ENCODE peak calls at places on chromosomes 11 and 22, in seven cellular contexts. One of them, this sample, is unnamed.

GRCh38 chr11:110479070-110479444 is 49.3 kb downstream of the FDX1 start:
- DNase-seq in breast epithelium: no peak
- DNase-seq in retinal pigment epithelial cell: no peak
- DNase-seq in bronchial epithelial cell: no peak
- DNase-seq in tibial nerve: no peak
- DNase-seq in SK-N-SH: no peak
- DNase-seq in astrocyte of the cerebellum: no peak
- DNase-seq in this sample: no peak

GRCh38 chr22:43441751-43442150 is 29.9 kb downstream of the MPPED1 start:
- DNase-seq in breast epithelium: peak
- DNase-seq in retinal pigment epithelial cell: no peak
- DNase-seq in bronchial epithelial cell: no peak
- DNase-seq in tibial nerve: no peak
- DNase-seq in SK-N-SH: no peak
- DNase-seq in astrocyte of the cerebellum: no peak
- DNase-seq in this sample: no peak

GRCh38 chr22:41940853-41941765 is 5.8 kb downstream of the CENPM start:
- DNase-seq in breast epithelium: peak
- DNase-seq in retinal pigment epithelial cell: peak
- DNase-seq in bronchial epithelial cell: peak
- DNase-seq in tibial nerve: peak
- DNase-seq in SK-N-SH: peak
- DNase-seq in astrocyte of the cerebellum: peak
- DNase-seq in this sample: peak

GRCh38 chr11:120168960-120169681 is 31.2 kb upstream of the TRIM29 start:
- DNase-seq in breast epithelium: no peak
- DNase-seq in retinal pigment epithelial cell: no peak
- DNase-seq in bronchial epithelial cell: peak
- DNase-seq in tibial nerve: peak
- DNase-seq in SK-N-SH: peak
- DNase-seq in astrocyte of the cerebellum: no peak
- DNase-seq in this sample: no peak

GRCh38 chr11:41878158-41878557 is 418.7 kb upstream of the LRRC4C start:
- DNase-seq in breast epithelium: no peak
- DNase-seq in retinal pigment epithelial cell: no peak
- DNase-seq in bronchial epithelial cell: peak
- DNase-seq in tibial nerve: no peak
- DNase-seq in SK-N-SH: no peak
- DNase-seq in astrocyte of the cerebellum: no peak
- DNase-seq in this sample: no peak

GRCh38 chr11:74023291-74023690 is 14.4 kb upstream of the UCP3 start:
- DNase-seq in breast epithelium: no peak
- DNase-seq in retinal pigment epithelial cell: no peak
- DNase-seq in bronchial epithelial cell: no peak
- DNase-seq in tibial nerve: no peak
- DNase-seq in SK-N-SH: no peak
- DNase-seq in astrocyte of the cerebellum: no peak
- DNase-seq in this sample: no peak

GRCh38 chr22:23677701-23677995 is 13.2 kb upstream of the RGL4 start:
- DNase-seq in breast epithelium: peak
- DNase-seq in retinal pigment epithelial cell: no peak
- DNase-seq in bronchial epithelial cell: no peak
- DNase-seq in tibial nerve: no peak
- DNase-seq in SK-N-SH: no peak
- DNase-seq in astrocyte of the cerebellum: no peak
- DNase-seq in this sample: no peak

GRCh38 chr11:110069158-110069737 is 23.9 kb upstream of the ZC3H12C start:
- DNase-seq in breast epithelium: no peak
- DNase-seq in retinal pigment epithelial cell: peak
- DNase-seq in bronchial epithelial cell: peak
- DNase-seq in tibial nerve: peak
- DNase-seq in SK-N-SH: no peak
- DNase-seq in astrocyte of the cerebellum: no peak
- DNase-seq in this sample: no peak

GRCh38 chr22:36641902-36642640 is 61.5 kb downstream of the CACNG2 start:
- DNase-seq in breast epithelium: no peak
- DNase-seq in retinal pigment epithelial cell: no peak
- DNase-seq in bronchial epithelial cell: peak
- DNase-seq in tibial nerve: no peak
- DNase-seq in SK-N-SH: no peak
- DNase-seq in astrocyte of the cerebellum: no peak
- DNase-seq in this sample: peak

GRCh38 chr11:111344032-111344431 is 35.0 kb downstream of the POU2AF1 start:
- DNase-seq in breast epithelium: no peak
- DNase-seq in retinal pigment epithelial cell: no peak
- DNase-seq in bronchial epithelial cell: peak
- DNase-seq in tibial nerve: peak
- DNase-seq in SK-N-SH: no peak
- DNase-seq in astrocyte of the cerebellum: no peak
- DNase-seq in this sample: no peak

GRCh38 chr22:33579448-33580093 is 340.7 kb downstream of the LARGE1 start:
- DNase-seq in breast epithelium: peak
- DNase-seq in retinal pigment epithelial cell: no peak
- DNase-seq in bronchial epithelial cell: peak
- DNase-seq in tibial nerve: peak
- DNase-seq in SK-N-SH: peak
- DNase-seq in astrocyte of the cerebellum: peak
- DNase-seq in this sample: no peak

GRCh38 chr11:41522391-41522790 is 62.9 kb upstream of the LRRC4C start:
- DNase-seq in breast epithelium: no peak
- DNase-seq in retinal pigment epithelial cell: no peak
- DNase-seq in bronchial epithelial cell: peak
- DNase-seq in tibial nerve: no peak
- DNase-seq in SK-N-SH: no peak
- DNase-seq in astrocyte of the cerebellum: no peak
- DNase-seq in this sample: peak

GRCh38 chr11:116603783-116604323 is 168.9 kb downstream of the BUD13 start:
- DNase-seq in breast epithelium: peak
- DNase-seq in retinal pigment epithelial cell: no peak
- DNase-seq in bronchial epithelial cell: no peak
- DNase-seq in tibial nerve: no peak
- DNase-seq in SK-N-SH: no peak
- DNase-seq in astrocyte of the cerebellum: no peak
- DNase-seq in this sample: no peak

GRCh38 chr11:66902486-66903177 is 45.8 kb downstream of the LRFN4 start:
- DNase-seq in breast epithelium: no peak
- DNase-seq in retinal pigment epithelial cell: no peak
- DNase-seq in bronchial epithelial cell: no peak
- DNase-seq in tibial nerve: no peak
- DNase-seq in SK-N-SH: peak
- DNase-seq in astrocyte of the cerebellum: no peak
- DNase-seq in this sample: no peak

GRCh38 chr22:38706101-38706884 is 549 bp downstream of the GTPBP1 start:
- DNase-seq in breast epithelium: no peak
- DNase-seq in retinal pigment epithelial cell: no peak
- DNase-seq in bronchial epithelial cell: no peak
- DNase-seq in tibial nerve: peak
- DNase-seq in SK-N-SH: peak
- DNase-seq in astrocyte of the cerebellum: no peak
- DNase-seq in this sample: no peak

GRCh38 chr11:62922653-62923371 is 1.6 kb upstream of the CHRM1 start:
- DNase-seq in breast epithelium: peak
- DNase-seq in retinal pigment epithelial cell: no peak
- DNase-seq in bronchial epithelial cell: no peak
- DNase-seq in tibial nerve: no peak
- DNase-seq in SK-N-SH: no peak
- DNase-seq in astrocyte of the cerebellum: no peak
- DNase-seq in this sample: no peak

GRCh38 chr11:57649826-57650738 is at the start of gene YPEL4:
- DNase-seq in breast epithelium: no peak
- DNase-seq in retinal pigment epithelial cell: peak
- DNase-seq in bronchial epithelial cell: peak
- DNase-seq in tibial nerve: no peak
- DNase-seq in SK-N-SH: peak
- DNase-seq in astrocyte of the cerebellum: peak
- DNase-seq in this sample: no peak

GRCh38 chr11:72015511-72016061 is 16.9 kb downstream of the IL18BP start:
- DNase-seq in breast epithelium: peak
- DNase-seq in retinal pigment epithelial cell: no peak
- DNase-seq in bronchial epithelial cell: no peak
- DNase-seq in tibial nerve: no peak
- DNase-seq in SK-N-SH: no peak
- DNase-seq in astrocyte of the cerebellum: no peak
- DNase-seq in this sample: no peak

GRCh38 chr22:41951898-41952474 is at the start of gene SMIM45:
- DNase-seq in breast epithelium: no peak
- DNase-seq in retinal pigment epithelial cell: no peak
- DNase-seq in bronchial epithelial cell: no peak
- DNase-seq in tibial nerve: no peak
- DNase-seq in SK-N-SH: peak
- DNase-seq in astrocyte of the cerebellum: no peak
- DNase-seq in this sample: no peak

GRCh38 chr11:20037358-20037757 is 122.9 kb downstream of the DBX1 start:
- DNase-seq in breast epithelium: no peak
- DNase-seq in retinal pigment epithelial cell: no peak
- DNase-seq in bronchial epithelial cell: no peak
- DNase-seq in tibial nerve: no peak
- DNase-seq in SK-N-SH: no peak
- DNase-seq in astrocyte of the cerebellum: no peak
- DNase-seq in this sample: no peak

GRCh38 chr11:65485820-65486219 is 13.0 kb upstream of the MALAT1 start:
- DNase-seq in breast epithelium: no peak
- DNase-seq in retinal pigment epithelial cell: no peak
- DNase-seq in bronchial epithelial cell: peak
- DNase-seq in tibial nerve: no peak
- DNase-seq in SK-N-SH: no peak
- DNase-seq in astrocyte of the cerebellum: no peak
- DNase-seq in this sample: no peak
- H3K4me3 ChIP-seq in breast epithelium: no peak
- H3K4me3 ChIP-seq in retinal pigment epithelial cell: no peak
- H3K4me3 ChIP-seq in bronchial epithelial cell: no peak
- H3K4me3 ChIP-seq in tibial nerve: no peak
- H3K4me3 ChIP-seq in SK-N-SH: no peak
- H3K4me3 ChIP-seq in astrocyte of the cerebellum: no peak
- H3K4me3 ChIP-seq in this sample: no peak

DNA sequence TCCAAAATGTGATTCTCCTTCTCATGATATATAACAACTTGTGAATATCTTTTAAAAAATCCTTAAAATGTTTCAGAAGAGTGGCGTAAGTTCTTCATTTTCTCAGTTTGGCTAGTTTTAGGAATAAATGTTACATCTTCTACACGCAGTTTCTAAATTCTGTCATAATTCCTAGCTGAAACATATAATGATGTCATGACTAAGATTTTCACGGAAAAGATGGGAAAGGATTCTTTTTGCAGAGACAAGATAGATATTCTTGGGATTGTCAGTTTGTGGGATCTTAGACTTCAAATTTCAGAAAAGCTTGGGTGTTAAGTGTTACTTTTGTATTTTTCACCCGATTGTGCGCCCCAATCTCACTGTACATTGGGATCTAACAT is 1.7 kb downstream of the EED start:
- DNase-seq in breast epithelium: no peak
- DNase-seq in retinal pigment epithelial cell: no peak
- DNase-seq in bronchial epithelial cell: no peak
- DNase-seq in tibial nerve: no peak
- DNase-seq in SK-N-SH: no peak
- DNase-seq in astrocyte of the cerebellum: no peak
- DNase-seq in this sample: no peak
- H3K4me3 ChIP-seq in breast epithelium: peak
- H3K4me3 ChIP-seq in retinal pigment epithelial cell: peak
- H3K4me3 ChIP-seq in bronchial epithelial cell: peak
- H3K4me3 ChIP-seq in tibial nerve: peak
- H3K4me3 ChIP-seq in SK-N-SH: peak
- H3K4me3 ChIP-seq in astrocyte of the cerebellum: peak
- H3K4me3 ChIP-seq in this sample: peak

GRCh38 chr11:96567193-96567592 is 177.4 kb downstream of the JRKL start:
- DNase-seq in breast epithelium: no peak
- DNase-seq in retinal pigment epithelial cell: no peak
- DNase-seq in bronchial epithelial cell: peak
- DNase-seq in tibial nerve: no peak
- DNase-seq in SK-N-SH: no peak
- DNase-seq in astrocyte of the cerebellum: no peak
- DNase-seq in this sample: no peak

GRCh38 chr11:96567667-96568066 is 177.9 kb downstream of the JRKL start:
- DNase-seq in breast epithelium: no peak
- DNase-seq in retinal pigment epithelial cell: no peak
- DNase-seq in bronchial epithelial cell: no peak
- DNase-seq in tibial nerve: no peak
- DNase-seq in SK-N-SH: no peak
- DNase-seq in astrocyte of the cerebellum: no peak
- DNase-seq in this sample: no peak
- H3K4me3 ChIP-seq in breast epithelium: no peak
- H3K4me3 ChIP-seq in retinal pigment epithelial cell: no peak
- H3K4me3 ChIP-seq in bronchial epithelial cell: no peak
- H3K4me3 ChIP-seq in tibial nerve: no peak
- H3K4me3 ChIP-seq in SK-N-SH: no peak
- H3K4me3 ChIP-seq in astrocyte of the cerebellum: no peak
- H3K4me3 ChIP-seq in this sample: no peak

GRCh38 chr11:108466405-108466804 is 924 bp downstream of the C11orf65 start:
- DNase-seq in breast epithelium: no peak
- DNase-seq in retinal pigment epithelial cell: no peak
- DNase-seq in bronchial epithelial cell: no peak
- DNase-seq in tibial nerve: no peak
- DNase-seq in SK-N-SH: no peak
- DNase-seq in astrocyte of the cerebellum: no peak
- DNase-seq in this sample: no peak
- H3K4me3 ChIP-seq in breast epithelium: peak
- H3K4me3 ChIP-seq in retinal pigment epithelial cell: peak
- H3K4me3 ChIP-seq in bronchial epithelial cell: peak
- H3K4me3 ChIP-seq in tibial nerve: peak
- H3K4me3 ChIP-seq in SK-N-SH: peak
- H3K4me3 ChIP-seq in astrocyte of the cerebellum: peak
- H3K4me3 ChIP-seq in this sample: peak

GRCh38 chr11:76671236-76671590 is 666 bp upstream of the LRRC32 start:
- DNase-seq in breast epithelium: no peak
- DNase-seq in retinal pigment epithelial cell: no peak
- DNase-seq in bronchial epithelial cell: no peak
- DNase-seq in tibial nerve: no peak
- DNase-seq in SK-N-SH: no peak
- DNase-seq in astrocyte of the cerebellum: no peak
- DNase-seq in this sample: no peak
- H3K4me3 ChIP-seq in breast epithelium: peak
- H3K4me3 ChIP-seq in retinal pigment epithelial cell: peak
- H3K4me3 ChIP-seq in bronchial epithelial cell: peak
- H3K4me3 ChIP-seq in tibial nerve: peak
- H3K4me3 ChIP-seq in SK-N-SH: peak
- H3K4me3 ChIP-seq in astrocyte of the cerebellum: peak
- H3K4me3 ChIP-seq in this sample: no peak

This sample was measured in AG04449.